ENCODE peak calls at places on chromosomes 6 and 20, in eight cellular contexts. One of them, this sample, is unnamed.

GRCh38 chr6:132813173-132813856 is 1.1 kb upstream of the RPS12 start:
- DNase-seq in RWPE1: no peak
- DNase-seq in NCI-H146: peak; percentile 77
- DNase-seq in stimulated activated CD4-positive, alpha-beta T cell treated with anti-CD3 and anti-CD28 coated beads, Interleukin-1b, Interleukin-23, amount 100 ng/mL, for 48 hours: peak; percentile 37
- DNase-seq in NCI-H1417: peak; percentile 63
- DNase-seq in glutamatergic neuron: no peak
- DNase-seq in uterus: peak; percentile 21
- DNase-seq in activated CD4-positive, alpha-beta T cell treated with anti-CD3 and anti-CD28 coated beads for 36 hours: peak; percentile 64
- DNase-seq in this sample: peak; percentile 55

GRCh38 chr20:58708246-58708931 is 15.8 kb downstream of the NPEPL1 start:
- DNase-seq in RWPE1: no peak
- DNase-seq in NCI-H146: no peak
- DNase-seq in stimulated activated CD4-positive, alpha-beta T cell treated with anti-CD3 and anti-CD28 coated beads, Interleukin-1b, Interleukin-23, amount 100 ng/mL, for 48 hours: no peak
- DNase-seq in NCI-H1417: no peak
- DNase-seq in glutamatergic neuron: no peak
- DNase-seq in uterus: no peak
- DNase-seq in activated CD4-positive, alpha-beta T cell treated with anti-CD3 and anti-CD28 coated beads for 36 hours: no peak
- DNase-seq in this sample: no peak

GRCh38 chr20:57005146-57005933 is 261.1 kb downstream of the BMP7 start:
- DNase-seq in RWPE1: no peak
- DNase-seq in NCI-H146: no peak
- DNase-seq in stimulated activated CD4-positive, alpha-beta T cell treated with anti-CD3 and anti-CD28 coated beads, Interleukin-1b, Interleukin-23, amount 100 ng/mL, for 48 hours: no peak
- DNase-seq in NCI-H1417: no peak
- DNase-seq in glutamatergic neuron: no peak
- DNase-seq in uterus: peak; percentile 43
- DNase-seq in activated CD4-positive, alpha-beta T cell treated with anti-CD3 and anti-CD28 coated beads for 36 hours: no peak
- DNase-seq in this sample: no peak

GRCh38 chr6:169339731-169340314 is 86.2 kb upstream of the THBS2 start:
- DNase-seq in RWPE1: no peak
- DNase-seq in NCI-H146: no peak
- DNase-seq in stimulated activated CD4-positive, alpha-beta T cell treated with anti-CD3 and anti-CD28 coated beads, Interleukin-1b, Interleukin-23, amount 100 ng/mL, for 48 hours: no peak
- DNase-seq in NCI-H1417: no peak
- DNase-seq in glutamatergic neuron: no peak
- DNase-seq in uterus: no peak
- DNase-seq in activated CD4-positive, alpha-beta T cell treated with anti-CD3 and anti-CD28 coated beads for 36 hours: no peak
- DNase-seq in this sample: no peak

GRCh38 chr20:34834459-34834893 is 9.0 kb upstream of the NCOA6 start:
- DNase-seq in RWPE1: peak; percentile 64
- DNase-seq in NCI-H146: peak; percentile 61
- DNase-seq in stimulated activated CD4-positive, alpha-beta T cell treated with anti-CD3 and anti-CD28 coated beads, Interleukin-1b, Interleukin-23, amount 100 ng/mL, for 48 hours: no peak
- DNase-seq in NCI-H1417: peak; percentile 65
- DNase-seq in glutamatergic neuron: no peak
- DNase-seq in uterus: no peak
- DNase-seq in activated CD4-positive, alpha-beta T cell treated with anti-CD3 and anti-CD28 coated beads for 36 hours: no peak
- DNase-seq in this sample: peak; percentile 44

GRCh38 chr20:49571553-49571835 is 3.6 kb upstream of the PTGIS start:
- DNase-seq in RWPE1: no peak
- DNase-seq in NCI-H146: no peak
- DNase-seq in stimulated activated CD4-positive, alpha-beta T cell treated with anti-CD3 and anti-CD28 coated beads, Interleukin-1b, Interleukin-23, amount 100 ng/mL, for 48 hours: no peak
- DNase-seq in NCI-H1417: no peak
- DNase-seq in glutamatergic neuron: no peak
- DNase-seq in uterus: no peak
- DNase-seq in activated CD4-positive, alpha-beta T cell treated with anti-CD3 and anti-CD28 coated beads for 36 hours: no peak
- DNase-seq in this sample: no peak

GRCh38 chr6:149454405-149454848 is 30.4 kb downstream of the ZC3H12D start:
- DNase-seq in RWPE1: peak; percentile 52
- DNase-seq in NCI-H146: no peak
- DNase-seq in stimulated activated CD4-positive, alpha-beta T cell treated with anti-CD3 and anti-CD28 coated beads, Interleukin-1b, Interleukin-23, amount 100 ng/mL, for 48 hours: no peak
- DNase-seq in NCI-H1417: no peak
- DNase-seq in glutamatergic neuron: no peak
- DNase-seq in uterus: peak; percentile 88
- DNase-seq in activated CD4-positive, alpha-beta T cell treated with anti-CD3 and anti-CD28 coated beads for 36 hours: no peak
- DNase-seq in this sample: no peak

GRCh38 chr6:112781236-112781635 is 434.1 kb downstream of the RFPL4B start:
- DNase-seq in RWPE1: no peak
- DNase-seq in NCI-H146: peak; percentile 9
- DNase-seq in stimulated activated CD4-positive, alpha-beta T cell treated with anti-CD3 and anti-CD28 coated beads, Interleukin-1b, Interleukin-23, amount 100 ng/mL, for 48 hours: no peak
- DNase-seq in NCI-H1417: no peak
- DNase-seq in glutamatergic neuron: no peak
- DNase-seq in uterus: no peak
- DNase-seq in activated CD4-positive, alpha-beta T cell treated with anti-CD3 and anti-CD28 coated beads for 36 hours: no peak
- DNase-seq in this sample: no peak

GRCh38 chr20:11912013-11912663 is 5.6 kb upstream of the BTBD3 start:
- DNase-seq in RWPE1: no peak
- DNase-seq in NCI-H146: peak; percentile 58
- DNase-seq in stimulated activated CD4-positive, alpha-beta T cell treated with anti-CD3 and anti-CD28 coated beads, Interleukin-1b, Interleukin-23, amount 100 ng/mL, for 48 hours: no peak
- DNase-seq in NCI-H1417: no peak
- DNase-seq in glutamatergic neuron: peak; percentile 31
- DNase-seq in uterus: no peak
- DNase-seq in activated CD4-positive, alpha-beta T cell treated with anti-CD3 and anti-CD28 coated beads for 36 hours: peak; percentile 11
- DNase-seq in this sample: peak; percentile 46

This sample was measured in AML-193.